ENCODE peak calls at places on chromosomes 3 and 15, in eight cellular contexts. One of them, this sample, is unnamed.

GRCh38 chr15:28932361-28932760 is 46.6 kb downstream of the APBA2 start:
- DNase-seq in heart right ventricle: no peak
- DNase-seq in astrocyte: no peak
- DNase-seq in neuronal stem cell: no peak
- DNase-seq in tibial nerve: no peak
- DNase-seq in GM23248: no peak
- DNase-seq in bronchial epithelial cell: no peak
- DNase-seq in heart left ventricle: no peak
- DNase-seq in this sample: no peak

GRCh38 chr3:112858410-112859069 is 11.9 kb upstream of the CD200R1L start:
- DNase-seq in astrocyte: peak; percentile 65
- DNase-seq in GM23248: peak; percentile 10
- DNase-seq in tibial nerve: no peak
- DNase-seq in neuronal stem cell: no peak
- DNase-seq in bronchial epithelial cell: peak; percentile 8
- DNase-seq in heart left ventricle: no peak
- DNase-seq in heart right ventricle: no peak
- DNase-seq in this sample: no peak

GRCh38 chr3:108153451-108153981 is 62.7 kb upstream of the CD47 start:
- DNase-seq in bronchial epithelial cell: peak; percentile 70
- DNase-seq in heart left ventricle: no peak
- DNase-seq in GM23248: peak; percentile 72
- DNase-seq in tibial nerve: no peak
- DNase-seq in heart right ventricle: no peak
- DNase-seq in neuronal stem cell: peak; percentile 18
- DNase-seq in astrocyte: peak; percentile 49
- DNase-seq in this sample: peak; percentile 36

GRCh38 chr3:78148986-78149717 is 1109.3 kb downstream of the ROBO2 start:
- DNase-seq in astrocyte: no peak
- DNase-seq in GM23248: no peak
- DNase-seq in neuronal stem cell: no peak
- DNase-seq in tibial nerve: no peak
- DNase-seq in bronchial epithelial cell: no peak
- DNase-seq in heart left ventricle: no peak
- DNase-seq in heart right ventricle: no peak
- DNase-seq in this sample: no peak

GRCh38 chr3:111588527-111588926 is 6.6 kb downstream of the ZBED2 start:
- DNase-seq in neuronal stem cell: no peak
- DNase-seq in tibial nerve: no peak
- DNase-seq in heart right ventricle: no peak
- DNase-seq in heart left ventricle: no peak
- DNase-seq in GM23248: peak; percentile 34
- DNase-seq in bronchial epithelial cell: peak; percentile 72
- DNase-seq in astrocyte: no peak
- DNase-seq in this sample: no peak

GRCh38 chr3:107813066-107813465 is 277.8 kb downstream of the CD47 start:
- DNase-seq in tibial nerve: no peak
- DNase-seq in astrocyte: peak; percentile 45
- DNase-seq in neuronal stem cell: no peak
- DNase-seq in bronchial epithelial cell: no peak
- DNase-seq in heart right ventricle: no peak
- DNase-seq in GM23248: peak; percentile 12
- DNase-seq in heart left ventricle: no peak
- DNase-seq in this sample: no peak

GRCh38 chr15:81752974-81753373 is 292.8 kb downstream of the MEX3B start:
- DNase-seq in heart right ventricle: no peak
- DNase-seq in tibial nerve: no peak
- DNase-seq in bronchial epithelial cell: no peak
- DNase-seq in astrocyte: no peak
- DNase-seq in GM23248: no peak
- DNase-seq in heart left ventricle: no peak
- DNase-seq in neuronal stem cell: no peak
- DNase-seq in this sample: no peak

GRCh38 chr3:190205739-190206138 is 85.0 kb upstream of the P3H2 start:
- DNase-seq in bronchial epithelial cell: peak; percentile 96
- DNase-seq in astrocyte: peak; percentile 76
- DNase-seq in neuronal stem cell: no peak
- DNase-seq in tibial nerve: no peak
- DNase-seq in heart left ventricle: no peak
- DNase-seq in heart right ventricle: no peak
- DNase-seq in GM23248: peak; percentile 91
- DNase-seq in this sample: no peak

GRCh38 chr3:125019271-125019670 is 36.5 kb downstream of the HEG1 start:
- DNase-seq in heart left ventricle: no peak
- DNase-seq in bronchial epithelial cell: no peak
- DNase-seq in astrocyte: no peak
- DNase-seq in tibial nerve: no peak
- DNase-seq in neuronal stem cell: no peak
- DNase-seq in GM23248: no peak
- DNase-seq in heart right ventricle: no peak
- DNase-seq in this sample: no peak

GRCh38 chr3:149589332-149589731 is 68.5 kb downstream of the WWTR1 start:
- DNase-seq in tibial nerve: no peak
- DNase-seq in astrocyte: peak; percentile 84
- DNase-seq in neuronal stem cell: no peak
- DNase-seq in GM23248: peak; percentile 91
- DNase-seq in heart right ventricle: no peak
- DNase-seq in heart left ventricle: no peak
- DNase-seq in bronchial epithelial cell: peak; percentile 61
- DNase-seq in this sample: no peak

GRCh38 chr3:57949779-57950618 is 58.2 kb upstream of the FLNB start:
- DNase-seq in bronchial epithelial cell: peak; percentile 75
- DNase-seq in heart left ventricle: peak; percentile 67
- DNase-seq in tibial nerve: no peak
- DNase-seq in heart right ventricle: peak; percentile 43
- DNase-seq in astrocyte: no peak
- DNase-seq in neuronal stem cell: no peak
- DNase-seq in GM23248: peak; percentile 76
- DNase-seq in this sample: no peak

GRCh38 chr3:144638009-144638408 is 666.4 kb downstream of the DIPK2A start:
- DNase-seq in neuronal stem cell: no peak
- DNase-seq in GM23248: no peak
- DNase-seq in astrocyte: no peak
- DNase-seq in heart right ventricle: no peak
- DNase-seq in heart left ventricle: no peak
- DNase-seq in tibial nerve: no peak
- DNase-seq in bronchial epithelial cell: no peak
- DNase-seq in this sample: no peak

GRCh38 chr15:31317033-31317979 is 9.3 kb upstream of the KLF13 start:
- DNase-seq in tibial nerve: no peak
- DNase-seq in astrocyte: no peak
- DNase-seq in heart right ventricle: no peak
- DNase-seq in GM23248: no peak
- DNase-seq in heart left ventricle: no peak
- DNase-seq in neuronal stem cell: no peak
- DNase-seq in bronchial epithelial cell: no peak
- DNase-seq in this sample: no peak

GRCh38 chr15:62895905-62896316 is 146.6 kb upstream of the TPM1 start:
- DNase-seq in tibial nerve: no peak
- DNase-seq in heart right ventricle: no peak
- DNase-seq in GM23248: peak; percentile 80
- DNase-seq in astrocyte: peak; percentile 97
- DNase-seq in neuronal stem cell: no peak
- DNase-seq in heart left ventricle: no peak
- DNase-seq in bronchial epithelial cell: peak; percentile 89
- DNase-seq in this sample: no peak

GRCh38 chr15:62896380-62896866 is 146.1 kb upstream of the TPM1 start:
- DNase-seq in bronchial epithelial cell: peak; percentile 97
- DNase-seq in heart right ventricle: no peak
- DNase-seq in tibial nerve: no peak
- DNase-seq in neuronal stem cell: no peak
- DNase-seq in heart left ventricle: no peak
- DNase-seq in GM23248: no peak
- DNase-seq in astrocyte: no peak
- DNase-seq in this sample: peak; percentile 57

GRCh38 chr15:62896969-62897486 is 145.5 kb upstream of the TPM1 start:
- DNase-seq in heart left ventricle: peak; percentile 95
- DNase-seq in GM23248: peak; percentile 100
- DNase-seq in tibial nerve: peak; percentile 84
- DNase-seq in astrocyte: peak; percentile 99
- DNase-seq in bronchial epithelial cell: peak; percentile 97
- DNase-seq in neuronal stem cell: peak; percentile 36
- DNase-seq in heart right ventricle: peak; percentile 89
- DNase-seq in this sample: peak; percentile 51

GRCh38 chr15:62899090-62899493 is 143.5 kb upstream of the TPM1 start:
- DNase-seq in bronchial epithelial cell: no peak
- DNase-seq in neuronal stem cell: no peak
- DNase-seq in astrocyte: no peak
- DNase-seq in tibial nerve: no peak
- DNase-seq in heart left ventricle: peak; percentile 79
- DNase-seq in heart right ventricle: peak; percentile 24
- DNase-seq in GM23248: no peak
- DNase-seq in this sample: no peak

DNA sequence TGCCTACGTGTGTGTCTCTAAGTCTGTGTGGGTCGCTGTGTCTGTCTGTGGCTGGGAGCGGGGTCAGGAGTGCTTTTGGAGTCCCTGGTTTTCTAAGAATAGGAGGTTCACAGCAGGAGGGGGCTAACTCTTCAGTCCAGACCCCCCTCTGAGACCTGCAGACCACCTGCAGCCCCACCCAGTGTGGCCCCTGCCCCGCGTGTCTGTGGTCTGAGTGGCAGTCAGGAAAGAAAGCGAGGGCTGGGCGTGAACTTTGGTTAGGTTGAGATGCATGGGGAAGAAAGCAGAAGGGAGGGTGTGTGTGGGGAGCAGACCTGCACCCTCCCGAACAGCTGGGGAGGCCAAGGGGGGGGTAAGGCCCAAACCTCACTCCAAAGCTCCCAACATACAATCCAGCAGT is 144.9 kb upstream of the TPM1 start:
- DNase-seq in bronchial epithelial cell: no peak
- DNase-seq in GM23248: no peak
- DNase-seq in tibial nerve: no peak
- DNase-seq in neuronal stem cell: no peak
- DNase-seq in heart right ventricle: no peak
- DNase-seq in astrocyte: no peak
- DNase-seq in heart left ventricle: no peak
- DNase-seq in this sample: no peak
- H3K4me3 ChIP-seq in bronchial epithelial cell: peak overlapping the region; percentile 11
- H3K4me3 ChIP-seq in GM23248: peak overlapping the region; percentile 11
- H3K4me3 ChIP-seq in tibial nerve: no peak overlapping the region
- H3K4me3 ChIP-seq in neuronal stem cell: no peak overlapping the region
- H3K4me3 ChIP-seq in heart right ventricle: no peak overlapping the region
- H3K4me3 ChIP-seq in astrocyte: no peak overlapping the region
- H3K4me3 ChIP-seq in heart left ventricle: no peak overlapping the region
- H3K4me3 ChIP-seq in this sample: no peak overlapping the region

DNA sequence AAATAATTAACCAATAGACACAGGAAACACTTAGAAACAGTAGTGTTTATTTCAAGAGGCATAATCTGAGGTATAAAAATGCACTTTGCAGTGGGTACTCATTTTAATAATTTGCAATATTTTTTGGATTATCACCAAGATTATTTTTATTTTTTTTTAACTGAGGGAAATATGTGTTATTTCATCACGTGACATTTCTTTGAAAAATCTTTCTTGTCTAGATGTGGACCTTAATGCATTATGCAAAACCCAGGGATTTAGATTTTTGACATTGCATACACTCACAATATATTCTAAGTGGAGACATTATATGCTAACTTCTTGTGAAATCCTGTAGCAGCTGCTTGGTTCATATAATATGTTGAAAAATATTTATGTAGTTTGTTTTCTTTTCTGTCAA is 260.4 kb upstream of the MEIS2 start:
- DNase-seq in astrocyte: no peak
- DNase-seq in GM23248: no peak
- DNase-seq in bronchial epithelial cell: no peak
- DNase-seq in tibial nerve: no peak
- DNase-seq in heart right ventricle: no peak
- DNase-seq in neuronal stem cell: no peak
- DNase-seq in heart left ventricle: no peak
- DNase-seq in this sample: no peak
- H3K27me3 ChIP-seq in astrocyte: no peaks in the 10 kb centered on the region
- H3K27me3 ChIP-seq in GM23248: peaks cover 4% of the 10 kb centered on the region
- H3K27me3 ChIP-seq in bronchial epithelial cell: no peaks in the 10 kb centered on the region
- H3K27me3 ChIP-seq in tibial nerve: no peaks in the 10 kb centered on the region
- H3K27me3 ChIP-seq in heart right ventricle: no peaks in the 10 kb centered on the region
- H3K27me3 ChIP-seq in neuronal stem cell: no peaks in the 10 kb centered on the region
- H3K27me3 ChIP-seq in heart left ventricle: no peaks in the 10 kb centered on the region
- H3K27me3 ChIP-seq in this sample: no peaks in the 10 kb centered on the region

GRCh38 chr15:90205050-90205848 is 4.1 kb downstream of the SEMA4B start:
- DNase-seq in bronchial epithelial cell: no peak
- DNase-seq in astrocyte: no peak
- DNase-seq in neuronal stem cell: no peak
- DNase-seq in tibial nerve: no peak
- DNase-seq in heart right ventricle: no peak
- DNase-seq in GM23248: no peak
- DNase-seq in heart left ventricle: no peak
- DNase-seq in this sample: no peak

GRCh38 chr15:90208372-90208771 is 7.2 kb downstream of the SEMA4B start:
- DNase-seq in GM23248: no peak
- DNase-seq in tibial nerve: no peak
- DNase-seq in bronchial epithelial cell: no peak
- DNase-seq in neuronal stem cell: no peak
- DNase-seq in astrocyte: no peak
- DNase-seq in heart right ventricle: no peak
- DNase-seq in heart left ventricle: no peak
- DNase-seq in this sample: no peak

GRCh38 chr15:90209591-90209990 is 8.5 kb downstream of the SEMA4B start:
- DNase-seq in bronchial epithelial cell: peak; percentile 62
- DNase-seq in heart right ventricle: no peak
- DNase-seq in tibial nerve: no peak
- DNase-seq in GM23248: no peak
- DNase-seq in astrocyte: no peak
- DNase-seq in neuronal stem cell: no peak
- DNase-seq in heart left ventricle: no peak
- DNase-seq in this sample: no peak

GRCh38 chr15:90205886-90206285 is 4.8 kb downstream of the SEMA4B start:
- DNase-seq in bronchial epithelial cell: peak; percentile 23
- DNase-seq in heart right ventricle: no peak
- DNase-seq in heart left ventricle: peak; percentile 33
- DNase-seq in GM23248: no peak
- DNase-seq in astrocyte: no peak
- DNase-seq in tibial nerve: no peak
- DNase-seq in neuronal stem cell: no peak
- DNase-seq in this sample: no peak

GRCh38 chr15:90207252-90207651 is 6.1 kb downstream of the SEMA4B start:
- DNase-seq in heart right ventricle: no peak
- DNase-seq in heart left ventricle: no peak
- DNase-seq in bronchial epithelial cell: no peak
- DNase-seq in tibial nerve: no peak
- DNase-seq in astrocyte: no peak
- DNase-seq in GM23248: no peak
- DNase-seq in neuronal stem cell: no peak
- DNase-seq in this sample: no peak
- H3K36me3 ChIP-seq in heart right ventricle: peaks cover 46% of the 10 kb centered on the region
- H3K36me3 ChIP-seq in heart left ventricle: no peaks in the 10 kb centered on the region
- H3K36me3 ChIP-seq in bronchial epithelial cell: peaks cover 29% of the 10 kb centered on the region
- H3K36me3 ChIP-seq in tibial nerve: no peaks in the 10 kb centered on the region
- H3K36me3 ChIP-seq in astrocyte: no peaks in the 10 kb centered on the region
- H3K36me3 ChIP-seq in GM23248: no peaks in the 10 kb centered on the region
- H3K36me3 ChIP-seq in neuronal stem cell: peaks cover 44% of the 10 kb centered on the region
- H3K36me3 ChIP-seq in this sample: no peaks in the 10 kb centered on the region

DNA sequence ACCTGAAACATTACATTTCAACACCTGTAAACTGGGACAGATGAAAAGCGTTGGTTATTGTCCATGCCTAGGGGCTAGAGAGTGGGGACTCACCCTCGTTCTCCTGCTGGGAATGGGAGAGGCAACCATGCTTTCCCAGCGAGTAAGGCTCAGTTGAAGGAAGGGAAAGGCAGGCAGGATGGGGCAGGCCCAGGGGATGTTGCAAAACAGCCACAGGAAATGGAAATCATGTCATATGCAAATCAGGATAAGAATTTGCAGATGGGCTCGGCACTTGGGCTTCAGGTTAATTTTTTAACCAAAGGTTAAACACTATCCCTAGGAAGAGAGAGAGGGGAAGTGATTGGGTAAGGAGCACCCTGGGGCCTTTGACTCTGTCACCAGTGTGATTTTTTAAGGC is 14.5 kb upstream of the PLA2G4E start:
- DNase-seq in astrocyte: no peak
- DNase-seq in neuronal stem cell: no peak
- DNase-seq in heart left ventricle: no peak
- DNase-seq in bronchial epithelial cell: peak; percentile 97
- DNase-seq in GM23248: peak; percentile 30
- DNase-seq in tibial nerve: no peak
- DNase-seq in heart right ventricle: no peak
- DNase-seq in this sample: peak; percentile 64
- H3K4me3 ChIP-seq in astrocyte: no peak overlapping the region
- H3K4me3 ChIP-seq in neuronal stem cell: no peak overlapping the region
- H3K4me3 ChIP-seq in heart left ventricle: no peak overlapping the region
- H3K4me3 ChIP-seq in bronchial epithelial cell: no peak overlapping the region
- H3K4me3 ChIP-seq in GM23248: no peak overlapping the region
- H3K4me3 ChIP-seq in tibial nerve: no peak overlapping the region
- H3K4me3 ChIP-seq in heart right ventricle: no peak overlapping the region
- H3K4me3 ChIP-seq in this sample: no peak overlapping the region

This sample was measured in H7.